ENCODE peak calls at places on chromosomes 5 and 9, in six cellular contexts. One of them, this sample, is unnamed.

GRCh38 chr5:141692533-141692888 is 10.5 kb upstream of the ARAP3 start:
- DNase-seq in esophagus squamous epithelium: no peak
- DNase-seq in RWPE1: no peak
- DNase-seq in NCI-H2029: no peak
- DNase-seq in endothelial cell: no peak
- DNase-seq in activated T-helper 1 cell treated with anti-CD3 and anti-CD28 coated beads, Interleukin-2, amount 50 U/mL, for 16 hours: no peak
- DNase-seq in this sample: no peak

GRCh38 chr5:95519151-95519550 is 35.6 kb downstream of the SKIC3 start:
- DNase-seq in esophagus squamous epithelium: no peak
- DNase-seq in RWPE1: no peak
- DNase-seq in activated T-helper 1 cell treated with anti-CD3 and anti-CD28 coated beads, Interleukin-2, amount 50 U/mL, for 16 hours: no peak
- DNase-seq in NCI-H2029: no peak
- DNase-seq in endothelial cell: no peak
- DNase-seq in this sample: no peak

GRCh38 chr9:127796899-127797370 is 5.7 kb upstream of the FPGS start:
- DNase-seq in activated T-helper 1 cell treated with anti-CD3 and anti-CD28 coated beads, Interleukin-2, amount 50 U/mL, for 16 hours: no peak
- DNase-seq in esophagus squamous epithelium: no peak
- DNase-seq in RWPE1: no peak
- DNase-seq in endothelial cell: no peak
- DNase-seq in NCI-H2029: peak; percentile 70
- DNase-seq in this sample: peak; percentile 49

GRCh38 chr9:130498298-130498917 is 53.6 kb downstream of the ASS1 start:
- DNase-seq in endothelial cell: no peak
- DNase-seq in esophagus squamous epithelium: no peak
- DNase-seq in activated T-helper 1 cell treated with anti-CD3 and anti-CD28 coated beads, Interleukin-2, amount 50 U/mL, for 16 hours: no peak
- DNase-seq in RWPE1: no peak
- DNase-seq in NCI-H2029: peak; percentile 70
- DNase-seq in this sample: peak; percentile 14

GRCh38 chr9:94779101-94779500 is 52.6 kb downstream of the AOPEP start:
- DNase-seq in RWPE1: peak; percentile 35
- DNase-seq in NCI-H2029: peak; percentile 20
- DNase-seq in esophagus squamous epithelium: no peak
- DNase-seq in activated T-helper 1 cell treated with anti-CD3 and anti-CD28 coated beads, Interleukin-2, amount 50 U/mL, for 16 hours: no peak
- DNase-seq in endothelial cell: no peak
- DNase-seq in this sample: no peak

GRCh38 chr5:317086-317811 is 4.3 kb upstream of the AHRR start:
- DNase-seq in activated T-helper 1 cell treated with anti-CD3 and anti-CD28 coated beads, Interleukin-2, amount 50 U/mL, for 16 hours: no peak
- DNase-seq in RWPE1: peak; percentile 40
- DNase-seq in esophagus squamous epithelium: no peak
- DNase-seq in NCI-H2029: peak; percentile 58
- DNase-seq in endothelial cell: peak; percentile 79
- DNase-seq in this sample: peak; percentile 92

GRCh38 chr5:107968998-107969397 is 298.3 kb upstream of the EFNA5 start:
- DNase-seq in esophagus squamous epithelium: no peak
- DNase-seq in activated T-helper 1 cell treated with anti-CD3 and anti-CD28 coated beads, Interleukin-2, amount 50 U/mL, for 16 hours: no peak
- DNase-seq in RWPE1: no peak
- DNase-seq in NCI-H2029: no peak
- DNase-seq in endothelial cell: no peak
- DNase-seq in this sample: no peak

GRCh38 chr5:175162036-175162435 is 281.9 kb downstream of the DRD1 start:
- DNase-seq in activated T-helper 1 cell treated with anti-CD3 and anti-CD28 coated beads, Interleukin-2, amount 50 U/mL, for 16 hours: no peak
- DNase-seq in RWPE1: no peak
- DNase-seq in endothelial cell: no peak
- DNase-seq in NCI-H2029: no peak
- DNase-seq in esophagus squamous epithelium: no peak
- DNase-seq in this sample: no peak

GRCh38 chr9:15231788-15232635 is 75.0 kb downstream of the TTC39B start:
- DNase-seq in activated T-helper 1 cell treated with anti-CD3 and anti-CD28 coated beads, Interleukin-2, amount 50 U/mL, for 16 hours: no peak
- DNase-seq in esophagus squamous epithelium: no peak
- DNase-seq in endothelial cell: peak; percentile 33
- DNase-seq in NCI-H2029: no peak
- DNase-seq in RWPE1: no peak
- DNase-seq in this sample: peak; percentile 33

GRCh38 chr9:110744753-110745522 is 76.3 kb downstream of the MUSK start:
- DNase-seq in NCI-H2029: no peak
- DNase-seq in RWPE1: peak; percentile 95
- DNase-seq in endothelial cell: no peak
- DNase-seq in activated T-helper 1 cell treated with anti-CD3 and anti-CD28 coated beads, Interleukin-2, amount 50 U/mL, for 16 hours: no peak
- DNase-seq in esophagus squamous epithelium: no peak
- DNase-seq in this sample: peak; percentile 58

GRCh38 chr5:157343842-157344790 is 78.2 kb downstream of the CYFIP2 start:
- DNase-seq in activated T-helper 1 cell treated with anti-CD3 and anti-CD28 coated beads, Interleukin-2, amount 50 U/mL, for 16 hours: no peak
- DNase-seq in esophagus squamous epithelium: no peak
- DNase-seq in NCI-H2029: no peak
- DNase-seq in RWPE1: no peak
- DNase-seq in endothelial cell: no peak
- DNase-seq in this sample: no peak

GRCh38 chr5:133863857-133864585 is 104.4 kb downstream of the C5orf15 start:
- DNase-seq in NCI-H2029: no peak
- DNase-seq in activated T-helper 1 cell treated with anti-CD3 and anti-CD28 coated beads, Interleukin-2, amount 50 U/mL, for 16 hours: no peak
- DNase-seq in endothelial cell: no peak
- DNase-seq in RWPE1: no peak
- DNase-seq in esophagus squamous epithelium: no peak
- DNase-seq in this sample: no peak

GRCh38 chr5:139911425-139912120 is 116.0 kb downstream of the PSD2 start:
- DNase-seq in endothelial cell: no peak
- DNase-seq in RWPE1: peak; percentile 64
- DNase-seq in esophagus squamous epithelium: no peak
- DNase-seq in activated T-helper 1 cell treated with anti-CD3 and anti-CD28 coated beads, Interleukin-2, amount 50 U/mL, for 16 hours: no peak
- DNase-seq in NCI-H2029: no peak
- DNase-seq in this sample: no peak

GRCh38 chr5:178116406-178116885 is 3.1 kb downstream of the N4BP3 start:
- DNase-seq in NCI-H2029: no peak
- DNase-seq in activated T-helper 1 cell treated with anti-CD3 and anti-CD28 coated beads, Interleukin-2, amount 50 U/mL, for 16 hours: peak; percentile 48
- DNase-seq in endothelial cell: no peak
- DNase-seq in esophagus squamous epithelium: no peak
- DNase-seq in RWPE1: no peak
- DNase-seq in this sample: peak; percentile 37

GRCh38 chr5:128413356-128413755 is 124.7 kb downstream of the FBN2 start:
- DNase-seq in NCI-H2029: no peak
- DNase-seq in endothelial cell: no peak
- DNase-seq in esophagus squamous epithelium: no peak
- DNase-seq in RWPE1: no peak
- DNase-seq in activated T-helper 1 cell treated with anti-CD3 and anti-CD28 coated beads, Interleukin-2, amount 50 U/mL, for 16 hours: no peak
- DNase-seq in this sample: no peak

GRCh38 chr9:22693151-22693550 is 246.5 kb downstream of the DMRTA1 start:
- DNase-seq in RWPE1: no peak
- DNase-seq in activated T-helper 1 cell treated with anti-CD3 and anti-CD28 coated beads, Interleukin-2, amount 50 U/mL, for 16 hours: no peak
- DNase-seq in esophagus squamous epithelium: no peak
- DNase-seq in NCI-H2029: no peak
- DNase-seq in endothelial cell: no peak
- DNase-seq in this sample: no peak

GRCh38 chr5:95403996-95404395 is 12.8 kb downstream of the FAM81B start:
- DNase-seq in activated T-helper 1 cell treated with anti-CD3 and anti-CD28 coated beads, Interleukin-2, amount 50 U/mL, for 16 hours: no peak
- DNase-seq in NCI-H2029: no peak
- DNase-seq in endothelial cell: no peak
- DNase-seq in esophagus squamous epithelium: no peak
- DNase-seq in RWPE1: peak; percentile 36
- DNase-seq in this sample: peak; percentile 11

GRCh38 chr9:135343733-135344522 is 135.7 kb upstream of the PPP1R26 start:
- DNase-seq in NCI-H2029: peak; percentile 28
- DNase-seq in RWPE1: peak; percentile 75
- DNase-seq in esophagus squamous epithelium: no peak
- DNase-seq in activated T-helper 1 cell treated with anti-CD3 and anti-CD28 coated beads, Interleukin-2, amount 50 U/mL, for 16 hours: no peak
- DNase-seq in endothelial cell: peak; percentile 86
- DNase-seq in this sample: peak; percentile 34

GRCh38 chr5:155878991-155879575 is 447.9 kb upstream of the SGCD start:
- DNase-seq in endothelial cell: no peak
- DNase-seq in NCI-H2029: no peak
- DNase-seq in RWPE1: no peak
- DNase-seq in activated T-helper 1 cell treated with anti-CD3 and anti-CD28 coated beads, Interleukin-2, amount 50 U/mL, for 16 hours: no peak
- DNase-seq in esophagus squamous epithelium: no peak
- DNase-seq in this sample: no peak

This sample was measured in SW480.